ENCODE peak calls at places on chromosome 22, in ten cellular contexts. N is stimulated activated CD8-positive, alpha-beta memory T cell treated with anti-CD3 and anti-CD28 coated beads, Interleukin-4, amount 100 ng/mL, for 1 hour; J is activated CD4-positive, alpha-beta T cell treated with anti-CD3 and anti-CD28 coated beads, Interleukin-2, amount 50 U/mL, for 24 hours; I is M059J; D is stimulated activated CD4-positive, alpha-beta T cell treated with anti-CD3 and anti-CD28 coated beads, TNF-alpha, amount 100 ng/mL, for 4 hours; U is GM12865; Y is anterior cingulate cortex; V is posterior cingulate gyrus; T is EL; R is mucosa of gallbladder. E is an unnamed sample.

GRCh38 chr22:36343070-36343719 is 44.6 kb downstream of the MYH9 start:
- DNase-seq in Y (no peak), R (no peak), N (no peak), U (no peak), V (no peak), T (no peak), D (no peak), I (no peak), J (no peak), E (no peak)

GRCh38 chr22:21947040-21948014 is 5.3 kb downstream of the PPM1F start:
- DNase-seq in J (no peak), U (no peak), V (no peak), R (no peak), D (no peak), T (peak; percentile 71), I (peak; percentile 25), N (no peak), Y (no peak), E (peak; percentile 19)

GRCh38 chr22:43106302-43106701 is 4.2 kb upstream of the BIK start:
- DNase-seq in R (no peak), D (no peak), Y (no peak), V (no peak), T (no peak), J (no peak), N (no peak), I (no peak), U (no peak), E (no peak)

GRCh38 chr22:33563568-33563967 is 356.7 kb downstream of the LARGE1 start:
- DNase-seq in I (no peak), N (no peak), Y (no peak), U (no peak), J (no peak), T (no peak), V (no peak), D (no peak), R (no peak), E (no peak)

GRCh38 chr22:30047364-30047738 is 32.9 kb upstream of the HORMAD2 start:
- DNase-seq in D (no peak), N (no peak), Y (no peak), R (no peak), U (peak; percentile 29), T (peak; percentile 21), V (no peak), J (no peak), I (peak; percentile 22), E (no peak)

GRCh38 chr22:36839356-36840073 is 21.3 kb upstream of the NCF4 start:
- DNase-seq in U (no peak), V (no peak), R (no peak), Y (no peak), D (no peak), T (peak; percentile 41), J (no peak), N (no peak), I (peak; percentile 63), E (peak; percentile 76)

GRCh38 chr22:42649261-42650056 is at the start of gene CYB5R3:
- DNase-seq in D (peak; percentile 82), R (peak; percentile 77), U (peak; percentile 87), Y (peak; percentile 79), I (peak; percentile 60), T (peak; percentile 86), V (peak; percentile 97), N (peak; percentile 58), J (peak; percentile 64), E (peak; percentile 55)

GRCh38 chr22:50001388-50002231 is 11.0 kb downstream of the IL17REL start:
- DNase-seq in I (no peak), R (no peak), D (no peak), T (no peak), N (no peak), Y (no peak), U (no peak), V (peak; percentile 74), J (no peak), E (no peak)

GRCh38 chr22:33823552-33823951 is 96.7 kb downstream of the LARGE1 start:
- DNase-seq in I (no peak), D (no peak), J (no peak), V (no peak), U (no peak), T (no peak), Y (no peak), N (no peak), R (peak; percentile 13), E (no peak)

GRCh38 chr22:30062256-30062655 is 18.0 kb upstream of the HORMAD2 start:
- DNase-seq in V (no peak), D (no peak), N (no peak), U (no peak), R (no peak), T (no peak), J (no peak), I (no peak), Y (no peak), E (no peak)

GRCh38 chr22:20165421-20165820 is 14.6 kb upstream of the CCDC188 start:
- DNase-seq in R (no peak), N (no peak), J (no peak), D (no peak), T (no peak), V (no peak), U (no peak), Y (no peak), I (no peak), E (no peak)

GRCh38 chr22:46679711-46680269 is 58.3 kb downstream of the CERK start:
- DNase-seq in R (no peak), I (no peak), U (no peak), J (no peak), N (no peak), D (no peak), V (no peak), Y (no peak), T (no peak), E (no peak)

GRCh38 chr22:38653741-38654140 is 2.5 kb downstream of the FAM227A start:
- DNase-seq in N (no peak), V (no peak), I (no peak), D (no peak), J (no peak), U (no peak), Y (no peak), T (no peak), R (no peak), E (no peak)

GRCh38 chr22:31692186-31692886 is 30.3 kb upstream of the PISD start:
- DNase-seq in U (peak; percentile 45), T (peak; percentile 64), I (peak; percentile 45), N (no peak), D (no peak), Y (no peak), V (no peak), R (no peak), J (no peak), E (peak; percentile 59)

GRCh38 chr22:47044722-47045545 is 282.5 kb downstream of the TBC1D22A start:
- DNase-seq in R (no peak), V (peak; percentile 38), D (no peak), T (no peak), Y (no peak), N (no peak), I (no peak), J (no peak), U (no peak), E (no peak)

GRCh38 chr22:30036656-30037055 is 43.6 kb upstream of the HORMAD2 start:
- DNase-seq in R (no peak), U (no peak), N (no peak), Y (no peak), D (no peak), V (no peak), J (no peak), T (peak; percentile 53), I (peak; percentile 32), E (peak; percentile 52)

GRCh38 chr22:19873960-19874306 is 19.3 kb upstream of the GNB1L start:
- DNase-seq in I (no peak), Y (no peak), R (no peak), N (no peak), D (no peak), V (peak; percentile 74), T (no peak), U (no peak), J (no peak), E (no peak)

GRCh38 chr22:40203568-40203967 is 25.8 kb downstream of the TNRC6B start:
- DNase-seq in V (no peak), J (no peak), I (peak; percentile 39), Y (no peak), N (no peak), D (no peak), T (peak; percentile 25), U (peak; percentile 70), R (no peak), E (no peak)

GRCh38 chr22:27110985-27111451 is 453.6 kb downstream of the MIAT start:
- DNase-seq in U (no peak), V (no peak), N (no peak), J (no peak), I (peak; percentile 83), R (no peak), T (peak; percentile 82), Y (no peak), D (no peak), E (no peak)

GRCh38 chr22:25970348-25970995 is 198.8 kb upstream of the SEZ6L start:
- DNase-seq in U (peak; percentile 24), D (no peak), V (no peak), Y (peak; percentile 6), J (no peak), I (no peak), R (no peak), N (no peak), T (no peak), E (no peak)

GRCh38 chr22:37043214-37043827 is 8.2 kb upstream of the KCTD17 start:
- DNase-seq in D (no peak), Y (no peak), N (no peak), R (no peak), T (no peak), V (peak; percentile 58), U (no peak), J (no peak), I (no peak), E (no peak)

GRCh38 chr22:22748756-22749155 is 104.3 kb downstream of the GGTLC2 start:
- DNase-seq in V (no peak), D (no peak), J (no peak), N (no peak), I (no peak), R (no peak), Y (no peak), U (no peak), T (no peak), E (no peak)

GRCh38 chr22:42991010-42991651 is 23.8 kb downstream of the PACSIN2 start:
- DNase-seq in D (no peak), Y (no peak), J (no peak), U (no peak), V (no peak), N (no peak), I (peak; percentile 92), T (peak; percentile 96), R (no peak), E (peak; percentile 50)

E was measured in PC-3.